ENCODE peak calls at places on chromosomes 3 and 15, in four cellular contexts. K is OCI-LY7; X is NK-92 treated with Interleukin-12 subunit alpha and Interleukin-12 subunit beta, amount 100 ng/mL, for 24 hours; W is caudate nucleus. H is an unnamed sample.

GRCh38 chr3:191557322-191557721 is 96.4 kb downstream of the PYDC2 start:
- DNase-seq in K (no peak), X (no peak), W (no peak), H (no peak)

GRCh38 chr15:98900382-98900781 is 107.2 kb downstream of the PGPEP1L start:
- DNase-seq in K (no peak), X (no peak), W (no peak), H (no peak)

GRCh38 chr3:129161860-129162271 is 1.0 kb upstream of the ISY1 start:
- DNase-seq in K (peak; percentile 55), X (no peak), W (no peak), H (no peak)

GRCh38 chr15:48406911-48407310 is 75.7 kb downstream of the DUT start:
- DNase-seq in K (no peak), X (no peak), W (no peak), H (no peak)

GRCh38 chr15:92069308-92070244 is 216.1 kb downstream of the SLCO3A1 start:
- DNase-seq in K (no peak), X (no peak), W (peak; percentile 19), H (peak; percentile 26)

GRCh38 chr15:98776607-98777281 is 128.4 kb downstream of the IGF1R start:
- DNase-seq in K (no peak), X (peak; percentile 44), W (no peak), H (no peak)

GRCh38 chr3:107206141-107206540 is 171.1 kb upstream of the CCDC54 start:
- DNase-seq in K (peak; percentile 35), X (no peak), W (no peak), H (peak; percentile 41)

GRCh38 chr3:73622135-73622534 is 2.6 kb downstream of the PDZRN3 start:
- DNase-seq in K (no peak), X (no peak), W (no peak), H (no peak)

GRCh38 chr3:182104811-182105316 is 393.1 kb downstream of the SOX2 start:
- DNase-seq in K (no peak), X (no peak), W (no peak), H (no peak)